ENCODE peak calls at places on chromosomes 7 and 10, in seven cellular contexts. One of them, this sample, is unnamed.

GRCh38 chr7:99638731-99639130 is 22.0 kb downstream of the ZSCAN25 start:
- DNase-seq in neural progenitor cell: no peak
- DNase-seq in fibroblast of mammary gland: no peak
- DNase-seq in sigmoid colon: no peak
- DNase-seq in epithelial cell of proximal tubule: no peak
- DNase-seq in tibial artery: no peak
- DNase-seq in kidney: no peak
- DNase-seq in this sample: no peak

GRCh38 chr7:28054531-28055160 is 125.9 kb downstream of the JAZF1 start:
- DNase-seq in neural progenitor cell: no peak
- DNase-seq in fibroblast of mammary gland: no peak
- DNase-seq in sigmoid colon: no peak
- DNase-seq in epithelial cell of proximal tubule: no peak
- DNase-seq in tibial artery: no peak
- DNase-seq in kidney: no peak
- DNase-seq in this sample: no peak

GRCh38 chr10:73076361-73077183 is 20.1 kb downstream of the P4HA1 start:
- DNase-seq in neural progenitor cell: no peak
- DNase-seq in fibroblast of mammary gland: peak; percentile 84
- DNase-seq in sigmoid colon: peak; percentile 90
- DNase-seq in epithelial cell of proximal tubule: no peak
- DNase-seq in tibial artery: peak; percentile 78
- DNase-seq in kidney: no peak
- DNase-seq in this sample: peak; percentile 37

GRCh38 chr10:21352886-21353285 is 172.6 kb downstream of the SKIDA1 start:
- DNase-seq in neural progenitor cell: no peak
- DNase-seq in fibroblast of mammary gland: no peak
- DNase-seq in sigmoid colon: no peak
- DNase-seq in epithelial cell of proximal tubule: no peak
- DNase-seq in tibial artery: no peak
- DNase-seq in kidney: no peak
- DNase-seq in this sample: no peak

GRCh38 chr7:7883394-7883793 is 85.2 kb upstream of the GLCCI1 start:
- DNase-seq in neural progenitor cell: no peak
- DNase-seq in fibroblast of mammary gland: peak; percentile 21
- DNase-seq in sigmoid colon: no peak
- DNase-seq in epithelial cell of proximal tubule: no peak
- DNase-seq in tibial artery: no peak
- DNase-seq in kidney: no peak
- DNase-seq in this sample: no peak

GRCh38 chr7:50854831-50855230 is 72.1 kb upstream of the GRB10 start:
- DNase-seq in neural progenitor cell: no peak
- DNase-seq in fibroblast of mammary gland: no peak
- DNase-seq in sigmoid colon: no peak
- DNase-seq in epithelial cell of proximal tubule: no peak
- DNase-seq in tibial artery: no peak
- DNase-seq in kidney: no peak
- DNase-seq in this sample: no peak

GRCh38 chr10:30813872-30814471 is 184.4 kb upstream of the LYZL2 start:
- DNase-seq in neural progenitor cell: no peak
- DNase-seq in fibroblast of mammary gland: peak; percentile 86
- DNase-seq in sigmoid colon: peak; percentile 54
- DNase-seq in epithelial cell of proximal tubule: peak; percentile 33
- DNase-seq in tibial artery: peak; percentile 6
- DNase-seq in kidney: no peak
- DNase-seq in this sample: no peak

GRCh38 chr7:126783613-126784012 is 469.1 kb downstream of the GRM8 start:
- DNase-seq in neural progenitor cell: no peak
- DNase-seq in fibroblast of mammary gland: no peak
- DNase-seq in sigmoid colon: no peak
- DNase-seq in epithelial cell of proximal tubule: no peak
- DNase-seq in tibial artery: no peak
- DNase-seq in kidney: no peak
- DNase-seq in this sample: no peak

GRCh38 chr10:73874267-73875138 is at the start of gene CAMK2G:
- DNase-seq in neural progenitor cell: peak; percentile 92
- DNase-seq in fibroblast of mammary gland: peak; percentile 79
- DNase-seq in sigmoid colon: peak; percentile 95
- DNase-seq in epithelial cell of proximal tubule: no peak
- DNase-seq in tibial artery: peak; percentile 92
- DNase-seq in kidney: peak; percentile 95
- DNase-seq in this sample: no peak

GRCh38 chr7:114929570-114929969 is 7.7 kb downstream of the MDFIC start:
- DNase-seq in neural progenitor cell: peak; percentile 15
- DNase-seq in fibroblast of mammary gland: no peak
- DNase-seq in sigmoid colon: no peak
- DNase-seq in epithelial cell of proximal tubule: no peak
- DNase-seq in tibial artery: no peak
- DNase-seq in kidney: no peak
- DNase-seq in this sample: no peak

GRCh38 chr10:88565072-88565471 is 18.0 kb downstream of the RNLS start:
- DNase-seq in neural progenitor cell: no peak
- DNase-seq in fibroblast of mammary gland: peak; percentile 63
- DNase-seq in sigmoid colon: no peak
- DNase-seq in epithelial cell of proximal tubule: no peak
- DNase-seq in tibial artery: no peak
- DNase-seq in kidney: no peak
- DNase-seq in this sample: no peak

GRCh38 chr7:116101709-116102108 is 71.1 kb upstream of the TFEC start:
- DNase-seq in neural progenitor cell: no peak
- DNase-seq in fibroblast of mammary gland: peak; percentile 38
- DNase-seq in sigmoid colon: no peak
- DNase-seq in epithelial cell of proximal tubule: no peak
- DNase-seq in tibial artery: no peak
- DNase-seq in kidney: no peak
- DNase-seq in this sample: peak; percentile 5

GRCh38 chr10:126207313-126207771 is 180.9 kb downstream of the ADAM12 start:
- DNase-seq in neural progenitor cell: no peak
- DNase-seq in fibroblast of mammary gland: peak; percentile 81
- DNase-seq in sigmoid colon: no peak
- DNase-seq in epithelial cell of proximal tubule: no peak
- DNase-seq in tibial artery: no peak
- DNase-seq in kidney: no peak
- DNase-seq in this sample: peak; percentile 83

GRCh38 chr10:93608421-93608820 is 3.9 kb upstream of the PDE6C start:
- DNase-seq in neural progenitor cell: no peak
- DNase-seq in fibroblast of mammary gland: no peak
- DNase-seq in sigmoid colon: no peak
- DNase-seq in epithelial cell of proximal tubule: no peak
- DNase-seq in tibial artery: no peak
- DNase-seq in kidney: no peak
- DNase-seq in this sample: no peak

GRCh38 chr7:78794101-78794500 is 659.4 kb downstream of the MAGI2 start:
- DNase-seq in neural progenitor cell: peak; percentile 9
- DNase-seq in fibroblast of mammary gland: no peak
- DNase-seq in sigmoid colon: no peak
- DNase-seq in epithelial cell of proximal tubule: no peak
- DNase-seq in tibial artery: no peak
- DNase-seq in kidney: no peak
- DNase-seq in this sample: peak; percentile 62

GRCh38 chr7:35694161-35694783 is 663 bp downstream of the HERPUD2 start:
- DNase-seq in neural progenitor cell: no peak
- DNase-seq in fibroblast of mammary gland: peak; percentile 22
- DNase-seq in sigmoid colon: peak; percentile 68
- DNase-seq in epithelial cell of proximal tubule: no peak
- DNase-seq in tibial artery: no peak
- DNase-seq in kidney: no peak
- DNase-seq in this sample: no peak

GRCh38 chr10:131737543-131738395 is 163.0 kb upstream of the PPP2R2D start:
- DNase-seq in neural progenitor cell: no peak
- DNase-seq in fibroblast of mammary gland: no peak
- DNase-seq in sigmoid colon: peak; percentile 57
- DNase-seq in epithelial cell of proximal tubule: no peak
- DNase-seq in tibial artery: peak; percentile 58
- DNase-seq in kidney: no peak
- DNase-seq in this sample: no peak

GRCh38 chr10:88617772-88618300 is 31.3 kb downstream of the LIPJ start:
- DNase-seq in neural progenitor cell: no peak
- DNase-seq in fibroblast of mammary gland: no peak
- DNase-seq in sigmoid colon: no peak
- DNase-seq in epithelial cell of proximal tubule: no peak
- DNase-seq in tibial artery: no peak
- DNase-seq in kidney: no peak
- DNase-seq in this sample: no peak

GRCh38 chr10:3935933-3936359 is 150.9 kb upstream of the KLF6 start:
- DNase-seq in neural progenitor cell: no peak
- DNase-seq in fibroblast of mammary gland: no peak
- DNase-seq in sigmoid colon: no peak
- DNase-seq in epithelial cell of proximal tubule: peak; percentile 27
- DNase-seq in tibial artery: no peak
- DNase-seq in kidney: no peak
- DNase-seq in this sample: no peak

GRCh38 chr10:3933733-3934132 is 148.7 kb upstream of the KLF6 start:
- DNase-seq in neural progenitor cell: no peak
- DNase-seq in fibroblast of mammary gland: no peak
- DNase-seq in sigmoid colon: no peak
- DNase-seq in epithelial cell of proximal tubule: no peak
- DNase-seq in tibial artery: no peak
- DNase-seq in kidney: no peak
- DNase-seq in this sample: no peak

GRCh38 chr10:3932597-3933380 is 147.8 kb upstream of the KLF6 start:
- DNase-seq in neural progenitor cell: no peak
- DNase-seq in fibroblast of mammary gland: no peak
- DNase-seq in sigmoid colon: no peak
- DNase-seq in epithelial cell of proximal tubule: no peak
- DNase-seq in tibial artery: no peak
- DNase-seq in kidney: no peak
- DNase-seq in this sample: no peak

GRCh38 chr10:3936422-3937040 is 151.5 kb upstream of the KLF6 start:
- DNase-seq in neural progenitor cell: no peak
- DNase-seq in fibroblast of mammary gland: no peak
- DNase-seq in sigmoid colon: no peak
- DNase-seq in epithelial cell of proximal tubule: no peak
- DNase-seq in tibial artery: no peak
- DNase-seq in kidney: no peak
- DNase-seq in this sample: no peak

DNA sequence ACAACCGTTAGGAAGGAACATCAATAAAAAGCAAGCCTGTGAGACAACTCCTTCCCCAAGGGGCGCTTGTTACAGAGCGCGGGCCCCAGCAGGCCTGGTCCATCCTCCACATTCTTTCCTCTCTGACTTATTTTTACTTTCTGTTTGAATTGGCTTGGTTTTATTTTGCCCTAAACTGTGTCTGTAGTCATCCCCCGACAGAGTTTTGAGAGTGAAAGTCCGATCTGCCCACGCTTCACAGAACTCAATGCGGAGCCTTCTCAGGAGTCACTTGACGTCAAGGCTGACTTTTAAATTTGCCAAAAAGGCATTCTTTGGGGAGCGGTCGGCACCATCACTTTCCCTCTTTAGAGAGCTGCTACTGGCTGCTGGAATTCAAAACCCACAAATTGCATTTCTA is 150.1 kb upstream of the KLF6 start:
- DNase-seq in neural progenitor cell: no peak
- DNase-seq in fibroblast of mammary gland: peak; percentile 92
- DNase-seq in sigmoid colon: no peak
- DNase-seq in epithelial cell of proximal tubule: peak; percentile 16
- DNase-seq in tibial artery: peak; percentile 79
- DNase-seq in kidney: no peak
- DNase-seq in this sample: no peak
- H3K4me3 ChIP-seq in neural progenitor cell: no peak overlapping the region
- H3K4me3 ChIP-seq in fibroblast of mammary gland: no peak overlapping the region
- H3K4me3 ChIP-seq in sigmoid colon: peak overlapping the region; percentile 23
- H3K4me3 ChIP-seq in epithelial cell of proximal tubule: peak overlapping the region; percentile 12
- H3K4me3 ChIP-seq in tibial artery: peak overlapping the region; percentile 39
- H3K4me3 ChIP-seq in kidney: peak overlapping the region; percentile 43
- H3K4me3 ChIP-seq in this sample: no peak overlapping the region

DNA sequence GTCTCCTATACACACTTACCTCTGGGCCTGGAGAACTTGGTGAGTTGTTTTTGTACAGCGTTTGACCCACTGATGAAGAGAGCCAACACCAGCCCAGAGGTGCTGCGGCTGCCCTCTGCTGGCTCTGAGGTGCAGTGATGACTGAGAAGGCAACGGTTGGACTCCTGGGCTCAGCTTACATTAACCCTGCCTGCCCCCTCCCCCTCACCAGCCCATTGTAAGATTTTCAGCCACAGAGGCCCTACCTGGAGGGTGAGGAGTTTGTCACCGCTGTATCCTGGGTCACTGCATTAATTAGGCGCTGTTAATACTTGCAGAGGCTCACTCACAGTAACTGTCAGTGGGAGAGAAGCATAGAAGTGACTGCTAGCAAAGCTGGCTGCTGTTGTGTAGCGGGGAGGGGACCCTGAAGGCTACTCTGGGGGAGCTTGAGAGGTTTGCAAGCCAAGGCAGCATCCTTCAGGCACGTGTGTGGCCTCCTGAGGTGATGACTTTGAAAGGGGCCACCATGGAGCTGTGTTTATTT is 18.9 kb upstream of the ANKRD2 start:
- DNase-seq in neural progenitor cell: peak; percentile 88
- DNase-seq in fibroblast of mammary gland: peak; percentile 78
- DNase-seq in sigmoid colon: peak; percentile 82
- DNase-seq in epithelial cell of proximal tubule: no peak
- DNase-seq in tibial artery: peak; percentile 82
- DNase-seq in kidney: no peak
- DNase-seq in this sample: no peak
- H3K4me3 ChIP-seq in neural progenitor cell: no peak overlapping the region
- H3K4me3 ChIP-seq in fibroblast of mammary gland: no peak overlapping the region
- H3K4me3 ChIP-seq in sigmoid colon: no peak overlapping the region
- H3K4me3 ChIP-seq in epithelial cell of proximal tubule: no peak overlapping the region
- H3K4me3 ChIP-seq in tibial artery: no peak overlapping the region
- H3K4me3 ChIP-seq in kidney: no peak overlapping the region
- H3K4me3 ChIP-seq in this sample: no peak overlapping the region

DNA sequence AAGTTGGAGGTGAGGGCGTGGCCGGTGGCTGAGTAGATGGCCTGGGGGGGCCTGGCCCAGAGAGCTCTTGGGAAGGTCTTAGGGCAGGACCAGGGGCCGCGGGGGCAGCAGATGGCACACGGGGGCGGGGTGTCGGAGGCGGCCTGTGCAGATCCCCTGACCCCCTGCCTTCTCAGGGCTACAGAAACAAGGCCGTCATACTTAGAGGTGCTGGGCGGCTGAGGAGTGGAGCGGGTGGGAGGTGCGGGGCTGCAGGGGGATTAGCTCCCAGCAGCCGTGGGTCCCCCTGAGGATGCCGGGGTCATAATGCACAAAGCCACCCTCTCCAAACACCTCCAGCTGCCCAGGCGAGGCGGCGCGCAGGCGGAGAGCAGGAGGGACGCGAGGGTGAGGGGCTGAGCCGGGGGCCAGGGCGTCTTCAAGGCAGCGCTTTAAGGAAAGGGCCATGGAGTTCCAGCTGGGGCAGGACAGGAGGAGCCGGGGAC is 40.4 kb upstream of the ZNF32 start:
- DNase-seq in neural progenitor cell: no peak
- DNase-seq in fibroblast of mammary gland: no peak
- DNase-seq in sigmoid colon: peak; percentile 63
- DNase-seq in epithelial cell of proximal tubule: no peak
- DNase-seq in tibial artery: no peak
- DNase-seq in kidney: no peak
- DNase-seq in this sample: no peak
- H3K4me3 ChIP-seq in neural progenitor cell: no peak overlapping the region
- H3K4me3 ChIP-seq in fibroblast of mammary gland: no peak overlapping the region
- H3K4me3 ChIP-seq in sigmoid colon: peak overlapping the region; percentile 53
- H3K4me3 ChIP-seq in epithelial cell of proximal tubule: peak overlapping the region; percentile 62
- H3K4me3 ChIP-seq in tibial artery: peak overlapping the region; percentile 58
- H3K4me3 ChIP-seq in kidney: peak overlapping the region; percentile 84
- H3K4me3 ChIP-seq in this sample: no peak overlapping the region

GRCh38 chr10:34427911-34428216 is 387.2 kb downstream of the PARD3 start:
- DNase-seq in neural progenitor cell: no peak
- DNase-seq in fibroblast of mammary gland: no peak
- DNase-seq in sigmoid colon: no peak
- DNase-seq in epithelial cell of proximal tubule: no peak
- DNase-seq in tibial artery: no peak
- DNase-seq in kidney: no peak
- DNase-seq in this sample: no peak
- H3K4me3 ChIP-seq in neural progenitor cell: no peak overlapping the region
- H3K4me3 ChIP-seq in fibroblast of mammary gland: no peak overlapping the region
- H3K4me3 ChIP-seq in sigmoid colon: no peak overlapping the region
- H3K4me3 ChIP-seq in epithelial cell of proximal tubule: no peak overlapping the region
- H3K4me3 ChIP-seq in tibial artery: no peak overlapping the region
- H3K4me3 ChIP-seq in kidney: no peak overlapping the region
- H3K4me3 ChIP-seq in this sample: no peak overlapping the region

This sample was measured in AG04449.